ENCODE peak calls at places on chromosomes 5 and 9, in four cellular contexts. U is fibroblast of mammary gland, N is AG04450, H is body of pancreas. L is an unnamed sample.

GRCh38 chr5:129767927-129768380 is 20.1 kb downstream of the MINAR2 start:
- DNase-seq in H (peak), U (peak), N (peak), L (peak)

GRCh38 chr5:135174315-135175096 is 140.5 kb upstream of the PITX1 start:
- DNase-seq in U (no peak), H (no peak), N (no peak), L (no peak)

GRCh38 chr5:139708877-139709586 is 60.9 kb downstream of the CXXC5 start:
- DNase-seq in N (no peak), H (peak), U (peak), L (peak)

GRCh38 chr9:113648048-113648447 is 184.5 kb downstream of the RGS3 start:
- DNase-seq in H (no peak), N (no peak), U (no peak), L (no peak)

GRCh38 chr5:135829681-135830383 is 4.6 kb upstream of the SLC25A48 start:
- DNase-seq in U (peak), N (no peak), H (peak), L (peak)

GRCh38 chr5:76256116-76256889 is 146.8 kb upstream of the IQGAP2 start:
- DNase-seq in U (peak), N (peak), H (peak), L (peak)

GRCh38 chr9:137390553-137391410 is 32.2 kb downstream of the EXD3 start:
- DNase-seq in U (no peak), H (peak), N (no peak), L (no peak)

GRCh38 chr9:108478431-108478837 is 377.4 kb downstream of the ACTL7B start:
- DNase-seq in N (peak), H (no peak), U (peak), L (peak)

GRCh38 chr5:68416714-68417113 is 201.2 kb downstream of the PIK3R1 start:
- DNase-seq in U (no peak), H (no peak), N (no peak), L (no peak)

GRCh38 chr5:23977996-23978395 is 470.6 kb downstream of the PRDM9 start:
- DNase-seq in N (no peak), H (peak), U (no peak), L (no peak)

GRCh38 chr5:179369530-179369884 is 24.2 kb upstream of the ADAMTS2 start:
- DNase-seq in H (no peak), N (no peak), U (no peak), L (no peak)

GRCh38 chr9:34654317-34655083 is 2.5 kb downstream of the IL11RA start:
- DNase-seq in U (peak), H (peak), N (no peak), L (no peak)

GRCh38 chr5:9930156-9930555 is 300.0 kb upstream of the TAS2R1 start:
- DNase-seq in N (no peak), U (peak), H (no peak), L (no peak)

DNA sequence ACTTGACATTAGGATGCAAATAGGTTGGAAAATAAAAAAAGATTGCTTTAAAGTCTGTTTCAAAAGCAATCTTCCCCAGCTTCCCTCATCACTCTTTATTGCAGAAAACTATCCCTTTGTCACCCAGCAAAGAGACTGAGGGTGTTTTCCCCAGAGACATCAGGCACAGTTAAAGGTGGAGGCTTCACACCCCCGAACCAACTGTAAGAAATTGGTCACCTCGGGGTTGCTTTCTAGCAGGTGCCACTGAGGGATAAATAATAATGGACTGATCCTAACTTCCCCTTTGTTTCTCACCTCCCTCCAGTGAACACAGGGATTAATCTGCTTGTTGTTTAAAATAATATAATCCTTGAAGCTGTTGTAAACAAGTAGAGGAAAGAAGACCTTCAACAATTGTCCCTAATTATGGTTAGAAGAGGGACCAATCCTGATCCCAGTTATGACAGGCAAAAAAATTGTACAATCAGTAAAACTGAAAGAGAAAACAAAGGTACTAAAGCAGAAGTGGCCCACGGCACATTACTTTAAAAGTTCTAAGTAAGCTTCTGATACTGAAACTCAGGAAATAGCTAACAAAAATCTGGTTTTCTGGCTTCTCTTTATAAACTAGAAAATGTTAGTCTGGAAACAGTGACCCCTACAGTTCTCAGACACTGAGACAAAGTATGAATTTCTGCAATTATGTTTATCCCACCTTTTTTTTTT is 6.6 kb upstream of the PCSK1 start:
- DNase-seq in N (no peak), H (no peak), U (peak), L (peak)
- TF ChIP-seq CTCF in N (peak), H (no peak), U (peak), L (no peak)

DNA sequence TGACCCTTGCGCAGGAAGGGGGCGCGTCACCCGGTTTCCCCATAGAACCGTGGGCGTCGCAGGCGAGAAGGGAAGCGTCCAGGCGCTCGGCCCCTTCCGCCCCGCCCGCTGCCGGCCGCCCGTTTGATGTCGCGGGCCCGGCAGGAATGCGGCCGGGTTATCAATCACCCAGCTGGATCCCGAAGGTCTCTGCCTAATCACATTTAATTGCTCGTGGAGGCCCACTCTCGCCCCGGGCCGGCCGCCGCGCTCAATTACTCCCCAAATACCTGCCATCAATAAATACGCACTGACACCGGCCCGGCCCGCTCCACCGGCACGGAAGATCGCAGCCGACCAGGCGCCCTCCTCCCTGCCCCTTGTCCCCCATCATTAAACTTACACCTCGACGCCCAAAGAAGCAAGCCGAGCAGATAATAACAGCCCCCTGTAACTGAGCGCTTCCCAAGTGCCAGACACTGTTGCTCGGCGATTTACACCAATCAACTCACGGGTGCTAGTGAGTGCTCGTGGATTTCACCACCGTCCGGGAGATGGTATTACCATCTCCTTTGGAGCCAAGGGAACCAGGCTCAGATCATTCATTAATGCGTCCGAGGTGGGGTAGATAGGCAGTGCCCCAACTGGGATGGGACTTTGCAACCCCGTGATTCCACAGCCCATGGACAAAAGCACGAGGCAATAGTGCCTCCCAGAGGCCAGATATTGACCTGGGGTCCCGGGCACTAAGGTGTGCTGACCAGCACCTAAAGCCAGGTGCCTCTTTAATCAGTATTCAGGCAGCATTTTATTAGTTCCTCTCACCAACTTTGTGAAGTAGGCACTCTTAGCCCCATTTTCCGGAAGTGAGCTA is 11.3 kb downstream of the MSX2 start:
- DNase-seq in U (no peak), N (no peak), H (peak), L (no peak)
- H3K4me3 ChIP-seq in U (no peak), N (peak), H (no peak), L (no peak)

GRCh38 chr9:109652971-109653370 is 127.0 kb upstream of the PALM2AKAP2 start:
- DNase-seq in H (no peak), U (peak), N (no peak), L (peak)
- TF ChIP-seq CTCF in H (no peak), U (peak), N (peak), L (peak)

GRCh38 chr9:2343756-2344155 is 277.8 kb upstream of the VLDLR start:
- DNase-seq in U (no peak), N (no peak), H (no peak), L (no peak)
- H3K4me3 ChIP-seq in U (no peak), N (no peak), H (no peak), L (no peak)

GRCh38 chr9:29691758-29692407 is 2118.6 kb upstream of the C9orf72 start:
- DNase-seq in H (peak), U (peak), N (no peak), L (peak)
- TF ChIP-seq CTCF in H (peak), U (peak), N (peak), L (peak)

DNA sequence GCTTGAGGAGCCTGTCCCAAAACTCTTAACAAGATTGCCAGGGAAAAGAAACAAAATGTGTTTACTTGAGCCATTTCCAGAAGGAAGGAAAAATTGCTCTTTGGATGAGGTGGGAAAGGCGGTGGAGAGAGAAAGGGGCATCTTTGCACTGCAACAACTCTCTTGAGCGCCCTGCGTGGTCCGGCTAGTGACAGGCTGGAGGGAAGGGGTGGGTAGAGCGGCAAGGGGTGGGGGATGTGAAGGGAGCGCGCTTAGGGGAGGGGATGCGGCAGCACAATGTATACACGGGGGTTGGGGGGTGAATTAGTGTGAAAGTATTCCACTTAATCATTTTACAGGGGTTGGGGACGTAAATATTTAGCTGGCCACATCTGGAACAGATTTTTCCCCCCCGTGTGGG is 1.3 kb downstream of the FGF10 start:
- DNase-seq in U (no peak), N (no peak), H (peak), L (no peak)
- H3K4me3 ChIP-seq in U (no peak), N (no peak), H (peak), L (no peak)

GRCh38 chr9:13278368-13279246 is 885 bp downstream of the MPDZ start:
- DNase-seq in N (no peak), H (peak), U (peak), L (peak)

GRCh38 chr9:13270734-13271133 is 8.8 kb downstream of the MPDZ start:
- DNase-seq in U (no peak), N (no peak), H (no peak), L (no peak)

GRCh38 chr9:13279284-13280162 is at the start of gene MPDZ:
- DNase-seq in U (peak), H (peak), N (no peak), L (peak)

GRCh38 chr9:13278023-13278367 is 1.5 kb downstream of the MPDZ start:
- DNase-seq in H (no peak), U (peak), N (no peak), L (peak)

GRCh38 chr9:13274901-13275641 is 4.4 kb downstream of the MPDZ start:
- DNase-seq in N (no peak), U (peak), H (no peak), L (peak)
- TF ChIP-seq CTCF in N (no peak), U (no peak), H (no peak), L (no peak)

DNA sequence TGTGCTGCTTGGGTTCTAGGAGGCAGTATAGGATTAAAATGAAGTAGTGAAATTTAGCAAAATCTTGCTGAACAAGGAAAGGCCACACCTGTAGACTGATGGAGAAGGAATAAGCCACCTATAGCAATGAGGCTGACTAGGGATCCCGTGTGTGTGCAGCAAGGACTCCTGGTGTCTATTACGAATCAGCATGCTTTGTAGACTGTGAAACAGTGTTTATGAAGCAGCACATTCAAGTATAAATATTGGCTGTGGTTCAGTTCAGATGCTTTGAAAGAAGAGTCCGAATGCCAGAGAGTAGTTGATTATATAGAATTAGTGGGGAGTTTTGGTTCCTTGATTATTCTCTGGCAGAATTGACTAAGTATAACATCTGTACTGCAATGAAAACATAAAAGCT is 41.8 kb downstream of the CAST start:
- DNase-seq in N (no peak), H (no peak), U (no peak), L (peak)
- H3K4me3 ChIP-seq in N (peak), H (no peak), U (no peak), L (peak)

L was measured in choroid plexus epithelial cell.